ENCODE peak calls at places on chromosomes 2 and 18, in eight cellular contexts. One of them, this sample, is unnamed.

GRCh38 chr2:210171309-210172218 is at the start of gene KANSL1L:
- DNase-seq in activated naive CD8-positive, alpha-beta T cell treated with anti-CD3 and anti-CD28 coated beads, Interleukin-2, amount 10 ng/mL, durations not matched to agents 7 days and 5 days: peak
- DNase-seq in LoVo: peak
- DNase-seq in thoracic aorta: peak
- DNase-seq in NCI-H2029 treated with DMSO at 0.1 percent for 48 hours: peak
- DNase-seq in RWPE1: peak
- DNase-seq in activated CD4-positive, CD25-positive, alpha-beta regulatory T cell: peak
- DNase-seq in nucleus accumbens: peak
- DNase-seq in this sample: peak

GRCh38 chr2:196427996-196428634 is 211.4 kb upstream of the CCDC150 start:
- DNase-seq in activated naive CD8-positive, alpha-beta T cell treated with anti-CD3 and anti-CD28 coated beads, Interleukin-2, amount 10 ng/mL, durations not matched to agents 7 days and 5 days: no peak
- DNase-seq in LoVo: no peak
- DNase-seq in thoracic aorta: no peak
- DNase-seq in NCI-H2029 treated with DMSO at 0.1 percent for 48 hours: no peak
- DNase-seq in RWPE1: no peak
- DNase-seq in activated CD4-positive, CD25-positive, alpha-beta regulatory T cell: no peak
- DNase-seq in nucleus accumbens: no peak
- DNase-seq in this sample: no peak

GRCh38 chr2:172427256-172427989 is at the start of gene ITGA6:
- DNase-seq in activated naive CD8-positive, alpha-beta T cell treated with anti-CD3 and anti-CD28 coated beads, Interleukin-2, amount 10 ng/mL, durations not matched to agents 7 days and 5 days: peak
- DNase-seq in LoVo: peak
- DNase-seq in thoracic aorta: no peak
- DNase-seq in NCI-H2029 treated with DMSO at 0.1 percent for 48 hours: peak
- DNase-seq in RWPE1: peak
- DNase-seq in activated CD4-positive, CD25-positive, alpha-beta regulatory T cell: peak
- DNase-seq in nucleus accumbens: peak
- DNase-seq in this sample: peak

GRCh38 chr2:75641587-75641986 is 5.0 kb upstream of the MRPL19 start:
- DNase-seq in activated naive CD8-positive, alpha-beta T cell treated with anti-CD3 and anti-CD28 coated beads, Interleukin-2, amount 10 ng/mL, durations not matched to agents 7 days and 5 days: no peak
- DNase-seq in LoVo: no peak
- DNase-seq in thoracic aorta: no peak
- DNase-seq in NCI-H2029 treated with DMSO at 0.1 percent for 48 hours: no peak
- DNase-seq in RWPE1: no peak
- DNase-seq in activated CD4-positive, CD25-positive, alpha-beta regulatory T cell: no peak
- DNase-seq in nucleus accumbens: no peak
- DNase-seq in this sample: no peak

GRCh38 chr2:158729873-158730620 is 65.1 kb upstream of the DAPL1 start:
- DNase-seq in activated naive CD8-positive, alpha-beta T cell treated with anti-CD3 and anti-CD28 coated beads, Interleukin-2, amount 10 ng/mL, durations not matched to agents 7 days and 5 days: no peak
- DNase-seq in LoVo: no peak
- DNase-seq in thoracic aorta: no peak
- DNase-seq in NCI-H2029 treated with DMSO at 0.1 percent for 48 hours: peak
- DNase-seq in RWPE1: no peak
- DNase-seq in activated CD4-positive, CD25-positive, alpha-beta regulatory T cell: no peak
- DNase-seq in nucleus accumbens: no peak
- DNase-seq in this sample: no peak

GRCh38 chr2:168661404-168661869 is 141.0 kb upstream of the NOSTRIN start:
- DNase-seq in activated naive CD8-positive, alpha-beta T cell treated with anti-CD3 and anti-CD28 coated beads, Interleukin-2, amount 10 ng/mL, durations not matched to agents 7 days and 5 days: no peak
- DNase-seq in LoVo: no peak
- DNase-seq in thoracic aorta: no peak
- DNase-seq in NCI-H2029 treated with DMSO at 0.1 percent for 48 hours: no peak
- DNase-seq in RWPE1: no peak
- DNase-seq in activated CD4-positive, CD25-positive, alpha-beta regulatory T cell: no peak
- DNase-seq in nucleus accumbens: no peak
- DNase-seq in this sample: no peak

GRCh38 chr2:3112131-3112530 is 265.5 kb downstream of the EIPR1 start:
- DNase-seq in activated naive CD8-positive, alpha-beta T cell treated with anti-CD3 and anti-CD28 coated beads, Interleukin-2, amount 10 ng/mL, durations not matched to agents 7 days and 5 days: no peak
- DNase-seq in LoVo: no peak
- DNase-seq in thoracic aorta: no peak
- DNase-seq in NCI-H2029 treated with DMSO at 0.1 percent for 48 hours: no peak
- DNase-seq in RWPE1: no peak
- DNase-seq in activated CD4-positive, CD25-positive, alpha-beta regulatory T cell: no peak
- DNase-seq in nucleus accumbens: no peak
- DNase-seq in this sample: no peak

GRCh38 chr2:55628931-55629330 is 11.5 kb upstream of the PPP4R3B start:
- DNase-seq in activated naive CD8-positive, alpha-beta T cell treated with anti-CD3 and anti-CD28 coated beads, Interleukin-2, amount 10 ng/mL, durations not matched to agents 7 days and 5 days: no peak
- DNase-seq in LoVo: no peak
- DNase-seq in thoracic aorta: no peak
- DNase-seq in NCI-H2029 treated with DMSO at 0.1 percent for 48 hours: no peak
- DNase-seq in RWPE1: no peak
- DNase-seq in activated CD4-positive, CD25-positive, alpha-beta regulatory T cell: no peak
- DNase-seq in nucleus accumbens: no peak
- DNase-seq in this sample: no peak

GRCh38 chr18:33231474-33232317 is 208.8 kb downstream of the CCDC178 start:
- DNase-seq in activated naive CD8-positive, alpha-beta T cell treated with anti-CD3 and anti-CD28 coated beads, Interleukin-2, amount 10 ng/mL, durations not matched to agents 7 days and 5 days: peak
- DNase-seq in LoVo: peak
- DNase-seq in thoracic aorta: peak
- DNase-seq in NCI-H2029 treated with DMSO at 0.1 percent for 48 hours: peak
- DNase-seq in RWPE1: peak
- DNase-seq in activated CD4-positive, CD25-positive, alpha-beta regulatory T cell: peak
- DNase-seq in nucleus accumbens: no peak
- DNase-seq in this sample: peak

GRCh38 chr2:120433816-120434290 is 87.9 kb downstream of the INHBB start:
- DNase-seq in activated naive CD8-positive, alpha-beta T cell treated with anti-CD3 and anti-CD28 coated beads, Interleukin-2, amount 10 ng/mL, durations not matched to agents 7 days and 5 days: no peak
- DNase-seq in LoVo: no peak
- DNase-seq in thoracic aorta: no peak
- DNase-seq in NCI-H2029 treated with DMSO at 0.1 percent for 48 hours: no peak
- DNase-seq in RWPE1: no peak
- DNase-seq in activated CD4-positive, CD25-positive, alpha-beta regulatory T cell: no peak
- DNase-seq in nucleus accumbens: no peak
- DNase-seq in this sample: no peak

GRCh38 chr2:162293122-162293781 is 25.2 kb downstream of the IFIH1 start:
- DNase-seq in activated naive CD8-positive, alpha-beta T cell treated with anti-CD3 and anti-CD28 coated beads, Interleukin-2, amount 10 ng/mL, durations not matched to agents 7 days and 5 days: no peak
- DNase-seq in LoVo: no peak
- DNase-seq in thoracic aorta: no peak
- DNase-seq in NCI-H2029 treated with DMSO at 0.1 percent for 48 hours: no peak
- DNase-seq in RWPE1: peak
- DNase-seq in activated CD4-positive, CD25-positive, alpha-beta regulatory T cell: no peak
- DNase-seq in nucleus accumbens: no peak
- DNase-seq in this sample: no peak

GRCh38 chr2:209830722-209831465 is 59.3 kb downstream of the UNC80 start:
- DNase-seq in activated naive CD8-positive, alpha-beta T cell treated with anti-CD3 and anti-CD28 coated beads, Interleukin-2, amount 10 ng/mL, durations not matched to agents 7 days and 5 days: no peak
- DNase-seq in LoVo: no peak
- DNase-seq in thoracic aorta: no peak
- DNase-seq in NCI-H2029 treated with DMSO at 0.1 percent for 48 hours: no peak
- DNase-seq in RWPE1: no peak
- DNase-seq in activated CD4-positive, CD25-positive, alpha-beta regulatory T cell: no peak
- DNase-seq in nucleus accumbens: no peak
- DNase-seq in this sample: no peak

GRCh38 chr2:95121495-95122196 is at the start of gene MRPS5:
- DNase-seq in activated naive CD8-positive, alpha-beta T cell treated with anti-CD3 and anti-CD28 coated beads, Interleukin-2, amount 10 ng/mL, durations not matched to agents 7 days and 5 days: peak
- DNase-seq in LoVo: peak
- DNase-seq in thoracic aorta: peak
- DNase-seq in NCI-H2029 treated with DMSO at 0.1 percent for 48 hours: peak
- DNase-seq in RWPE1: peak
- DNase-seq in activated CD4-positive, CD25-positive, alpha-beta regulatory T cell: peak
- DNase-seq in nucleus accumbens: peak
- DNase-seq in this sample: peak

GRCh38 chr2:174340400-174341300 is 5.9 kb downstream of the SP9 start:
- DNase-seq in activated naive CD8-positive, alpha-beta T cell treated with anti-CD3 and anti-CD28 coated beads, Interleukin-2, amount 10 ng/mL, durations not matched to agents 7 days and 5 days: no peak
- DNase-seq in LoVo: no peak
- DNase-seq in thoracic aorta: no peak
- DNase-seq in NCI-H2029 treated with DMSO at 0.1 percent for 48 hours: no peak
- DNase-seq in RWPE1: no peak
- DNase-seq in activated CD4-positive, CD25-positive, alpha-beta regulatory T cell: no peak
- DNase-seq in nucleus accumbens: no peak
- DNase-seq in this sample: peak

GRCh38 chr18:10035306-10035991 is 121.6 kb downstream of the VAPA start:
- DNase-seq in activated naive CD8-positive, alpha-beta T cell treated with anti-CD3 and anti-CD28 coated beads, Interleukin-2, amount 10 ng/mL, durations not matched to agents 7 days and 5 days: no peak
- DNase-seq in LoVo: no peak
- DNase-seq in thoracic aorta: no peak
- DNase-seq in NCI-H2029 treated with DMSO at 0.1 percent for 48 hours: no peak
- DNase-seq in RWPE1: peak
- DNase-seq in activated CD4-positive, CD25-positive, alpha-beta regulatory T cell: no peak
- DNase-seq in nucleus accumbens: no peak
- DNase-seq in this sample: no peak

GRCh38 chr18:10231220-10231619 is 223.2 kb upstream of the APCDD1 start:
- DNase-seq in activated naive CD8-positive, alpha-beta T cell treated with anti-CD3 and anti-CD28 coated beads, Interleukin-2, amount 10 ng/mL, durations not matched to agents 7 days and 5 days: no peak
- DNase-seq in LoVo: no peak
- DNase-seq in thoracic aorta: no peak
- DNase-seq in NCI-H2029 treated with DMSO at 0.1 percent for 48 hours: no peak
- DNase-seq in RWPE1: no peak
- DNase-seq in activated CD4-positive, CD25-positive, alpha-beta regulatory T cell: no peak
- DNase-seq in nucleus accumbens: no peak
- DNase-seq in this sample: no peak

GRCh38 chr2:209519271-209519670 is 95.4 kb downstream of the MAP2 start:
- DNase-seq in activated naive CD8-positive, alpha-beta T cell treated with anti-CD3 and anti-CD28 coated beads, Interleukin-2, amount 10 ng/mL, durations not matched to agents 7 days and 5 days: no peak
- DNase-seq in LoVo: no peak
- DNase-seq in thoracic aorta: no peak
- DNase-seq in NCI-H2029 treated with DMSO at 0.1 percent for 48 hours: no peak
- DNase-seq in RWPE1: no peak
- DNase-seq in activated CD4-positive, CD25-positive, alpha-beta regulatory T cell: no peak
- DNase-seq in nucleus accumbens: no peak
- DNase-seq in this sample: no peak

GRCh38 chr2:217573565-217573964 is 429.2 kb downstream of the TNS1 start:
- DNase-seq in activated naive CD8-positive, alpha-beta T cell treated with anti-CD3 and anti-CD28 coated beads, Interleukin-2, amount 10 ng/mL, durations not matched to agents 7 days and 5 days: no peak
- DNase-seq in LoVo: no peak
- DNase-seq in thoracic aorta: no peak
- DNase-seq in NCI-H2029 treated with DMSO at 0.1 percent for 48 hours: no peak
- DNase-seq in RWPE1: peak
- DNase-seq in activated CD4-positive, CD25-positive, alpha-beta regulatory T cell: no peak
- DNase-seq in nucleus accumbens: no peak
- DNase-seq in this sample: no peak

GRCh38 chr2:121791801-121792221 is 36.4 kb downstream of the TSN start:
- DNase-seq in activated naive CD8-positive, alpha-beta T cell treated with anti-CD3 and anti-CD28 coated beads, Interleukin-2, amount 10 ng/mL, durations not matched to agents 7 days and 5 days: no peak
- DNase-seq in LoVo: peak
- DNase-seq in thoracic aorta: no peak
- DNase-seq in NCI-H2029 treated with DMSO at 0.1 percent for 48 hours: no peak
- DNase-seq in RWPE1: no peak
- DNase-seq in activated CD4-positive, CD25-positive, alpha-beta regulatory T cell: no peak
- DNase-seq in nucleus accumbens: no peak
- DNase-seq in this sample: no peak

GRCh38 chr2:178070824-178071223 is 1.8 kb downstream of the PDE11A start:
- DNase-seq in activated naive CD8-positive, alpha-beta T cell treated with anti-CD3 and anti-CD28 coated beads, Interleukin-2, amount 10 ng/mL, durations not matched to agents 7 days and 5 days: no peak
- DNase-seq in LoVo: no peak
- DNase-seq in thoracic aorta: no peak
- DNase-seq in NCI-H2029 treated with DMSO at 0.1 percent for 48 hours: no peak
- DNase-seq in RWPE1: no peak
- DNase-seq in activated CD4-positive, CD25-positive, alpha-beta regulatory T cell: no peak
- DNase-seq in nucleus accumbens: no peak
- DNase-seq in this sample: peak

GRCh38 chr2:237184923-237185580 is 99.4 kb downstream of the COPS8 start:
- DNase-seq in activated naive CD8-positive, alpha-beta T cell treated with anti-CD3 and anti-CD28 coated beads, Interleukin-2, amount 10 ng/mL, durations not matched to agents 7 days and 5 days: no peak
- DNase-seq in LoVo: no peak
- DNase-seq in thoracic aorta: no peak
- DNase-seq in NCI-H2029 treated with DMSO at 0.1 percent for 48 hours: no peak
- DNase-seq in RWPE1: no peak
- DNase-seq in activated CD4-positive, CD25-positive, alpha-beta regulatory T cell: no peak
- DNase-seq in nucleus accumbens: no peak
- DNase-seq in this sample: no peak

GRCh38 chr2:96082211-96083063 is 33.9 kb downstream of the ADRA2B start:
- DNase-seq in activated naive CD8-positive, alpha-beta T cell treated with anti-CD3 and anti-CD28 coated beads, Interleukin-2, amount 10 ng/mL, durations not matched to agents 7 days and 5 days: no peak
- DNase-seq in LoVo: no peak
- DNase-seq in thoracic aorta: no peak
- DNase-seq in NCI-H2029 treated with DMSO at 0.1 percent for 48 hours: no peak
- DNase-seq in RWPE1: no peak
- DNase-seq in activated CD4-positive, CD25-positive, alpha-beta regulatory T cell: no peak
- DNase-seq in nucleus accumbens: no peak
- DNase-seq in this sample: no peak

GRCh38 chr2:60498176-60499081 is 55.0 kb downstream of the BCL11A start:
- DNase-seq in activated naive CD8-positive, alpha-beta T cell treated with anti-CD3 and anti-CD28 coated beads, Interleukin-2, amount 10 ng/mL, durations not matched to agents 7 days and 5 days: no peak
- DNase-seq in LoVo: no peak
- DNase-seq in thoracic aorta: no peak
- DNase-seq in NCI-H2029 treated with DMSO at 0.1 percent for 48 hours: no peak
- DNase-seq in RWPE1: no peak
- DNase-seq in activated CD4-positive, CD25-positive, alpha-beta regulatory T cell: no peak
- DNase-seq in nucleus accumbens: no peak
- DNase-seq in this sample: no peak

GRCh38 chr18:80253871-80254492 is 6.7 kb upstream of the PARD6G start:
- DNase-seq in activated naive CD8-positive, alpha-beta T cell treated with anti-CD3 and anti-CD28 coated beads, Interleukin-2, amount 10 ng/mL, durations not matched to agents 7 days and 5 days: peak
- DNase-seq in LoVo: no peak
- DNase-seq in thoracic aorta: no peak
- DNase-seq in NCI-H2029 treated with DMSO at 0.1 percent for 48 hours: no peak
- DNase-seq in RWPE1: peak
- DNase-seq in activated CD4-positive, CD25-positive, alpha-beta regulatory T cell: no peak
- DNase-seq in nucleus accumbens: no peak
- DNase-seq in this sample: no peak

GRCh38 chr2:151363709-151364108 is 6.3 kb downstream of the TNFAIP6 start:
- DNase-seq in activated naive CD8-positive, alpha-beta T cell treated with anti-CD3 and anti-CD28 coated beads, Interleukin-2, amount 10 ng/mL, durations not matched to agents 7 days and 5 days: no peak
- DNase-seq in LoVo: no peak
- DNase-seq in thoracic aorta: no peak
- DNase-seq in NCI-H2029 treated with DMSO at 0.1 percent for 48 hours: no peak
- DNase-seq in RWPE1: no peak
- DNase-seq in activated CD4-positive, CD25-positive, alpha-beta regulatory T cell: no peak
- DNase-seq in nucleus accumbens: no peak
- DNase-seq in this sample: no peak